ENCODE peak calls at places on chromosomes 6 and 20, in four cellular contexts. I is keratinocyte, O is IMR-90, F is endothelial cell of umbilical vein. U is an unnamed sample.

GRCh38 chr20:24989162-24989561 is 3.4 kb downstream of the APMAP start:
- DNase-seq in F (no peak), I (no peak), O (no peak), U (no peak)

GRCh38 chr6:24882295-24882694 is 53.5 kb downstream of the RIPOR2 start:
- DNase-seq in O (peak; percentile 56), I (no peak), F (no peak), U (no peak)

GRCh38 chr6:68718379-68719073 is 83.4 kb downstream of the ADGRB3 start:
- DNase-seq in O (no peak), I (no peak), F (no peak), U (no peak)

GRCh38 chr20:18705490-18705889 is 108.1 kb upstream of the SCP2D1 start:
- DNase-seq in O (peak; percentile 97), F (no peak), I (no peak), U (no peak)

GRCh38 chr20:42272516-42272915 is 654.3 kb upstream of the CHD6 start:
- DNase-seq in O (no peak), I (no peak), F (no peak), U (peak; percentile 23)

GRCh38 chr6:16511048-16511660 is 250.1 kb downstream of the ATXN1 start:
- DNase-seq in F (peak; percentile 62), I (no peak), O (peak; percentile 48), U (peak; percentile 38)

GRCh38 chr6:126072172-126072571 is 85.8 kb downstream of the TRMT11 start:
- DNase-seq in O (no peak), F (no peak), I (no peak), U (no peak)

GRCh38 chr6:29653452-29654038 is 3.3 kb upstream of the MOG start:
- DNase-seq in O (peak; percentile 80), F (peak; percentile 66), I (no peak), U (peak; percentile 81)

GRCh38 chr20:11891827-11892521 is 25.7 kb upstream of the BTBD3 start:
- DNase-seq in F (peak; percentile 79), I (no peak), O (peak; percentile 62), U (peak; percentile 53)

GRCh38 chr6:161356167-161356844 is 82.4 kb upstream of the AGPAT4 start:
- DNase-seq in I (no peak), F (no peak), O (no peak), U (no peak)
- H3K9me1 ChIP-seq in I (no peaks in the 10 kb centered on the region), F (no peaks in the 10 kb centered on the region), O (no peaks in the 10 kb centered on the region), U (no peaks in the 10 kb centered on the region)

GRCh38 chr6:13725570-13725969 is 13.9 kb upstream of the RANBP9 start:
- DNase-seq in I (peak; percentile 78), F (no peak), O (peak; percentile 12), U (no peak)
- H3K9me1 ChIP-seq in I (peaks cover 3% of the 10 kb centered on the region), F (no peaks in the 10 kb centered on the region), O (no peaks in the 10 kb centered on the region), U (no peaks in the 10 kb centered on the region)

GRCh38 chr20:52433326-52434040 is 241.9 kb upstream of the ZFP64 start:
- DNase-seq in F (no peak), O (no peak), I (no peak), U (no peak)

GRCh38 chr20:52438326-52438963 is 246.9 kb upstream of the ZFP64 start:
- DNase-seq in O (no peak), F (no peak), I (no peak), U (no peak)

GRCh38 chr20:52434453-52434852 is 242.9 kb upstream of the ZFP64 start:
- DNase-seq in F (no peak), O (no peak), I (no peak), U (no peak)

GRCh38 chr20:52432740-52433139 is 241.2 kb upstream of the ZFP64 start:
- DNase-seq in O (no peak), F (no peak), I (no peak), U (no peak)

DNA sequence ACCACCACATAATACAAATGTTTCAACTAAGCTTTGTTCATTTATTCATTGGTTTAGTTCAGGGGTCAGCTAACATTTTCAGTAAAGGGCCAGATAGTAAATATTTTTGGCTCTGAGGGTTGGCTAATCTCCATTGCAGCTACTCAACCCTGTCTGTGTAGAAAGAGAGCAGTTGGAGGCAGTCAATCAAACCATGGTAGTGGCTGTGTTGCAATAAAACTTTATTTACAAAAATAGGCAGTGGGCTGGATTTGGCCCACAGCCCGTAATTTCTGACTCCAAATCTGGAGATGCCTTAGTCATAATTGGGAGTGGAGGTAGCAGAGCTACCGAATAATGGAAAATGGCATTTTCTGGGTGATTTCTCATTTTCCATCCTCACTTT is 242.5 kb upstream of the ZFP64 start:
- DNase-seq in I (no peak), F (no peak), O (no peak), U (no peak)
- H3K9me1 ChIP-seq in I (no peaks in the 10 kb centered on the region), F (no peaks in the 10 kb centered on the region), O (no peaks in the 10 kb centered on the region), U (no peaks in the 10 kb centered on the region)

DNA sequence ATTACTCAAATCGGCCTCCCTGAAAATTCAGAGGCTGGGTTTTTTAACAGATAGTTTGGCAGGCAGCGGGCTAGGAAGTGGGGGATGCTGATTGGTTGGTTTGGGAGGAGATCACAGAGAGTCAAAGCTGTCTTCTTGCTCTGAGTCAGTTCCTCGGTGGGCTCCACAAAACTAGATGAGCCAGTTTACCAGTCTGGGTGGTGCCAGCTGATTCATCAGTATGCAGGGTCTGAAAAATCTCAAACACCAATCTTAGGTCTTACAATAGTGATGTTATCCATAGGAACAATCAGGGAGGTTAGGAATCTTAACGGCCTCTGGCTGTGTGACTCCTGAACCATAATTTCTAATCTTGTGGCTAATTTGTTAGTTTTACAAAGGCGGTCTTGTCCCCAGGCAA is 190.7 kb downstream of the C6orf118 start:
- DNase-seq in O (no peak), F (no peak), I (no peak), U (no peak)
- H3K9me1 ChIP-seq in O (no peaks in the 10 kb centered on the region), F (no peaks in the 10 kb centered on the region), I (no peaks in the 10 kb centered on the region), U (no peaks in the 10 kb centered on the region)

DNA sequence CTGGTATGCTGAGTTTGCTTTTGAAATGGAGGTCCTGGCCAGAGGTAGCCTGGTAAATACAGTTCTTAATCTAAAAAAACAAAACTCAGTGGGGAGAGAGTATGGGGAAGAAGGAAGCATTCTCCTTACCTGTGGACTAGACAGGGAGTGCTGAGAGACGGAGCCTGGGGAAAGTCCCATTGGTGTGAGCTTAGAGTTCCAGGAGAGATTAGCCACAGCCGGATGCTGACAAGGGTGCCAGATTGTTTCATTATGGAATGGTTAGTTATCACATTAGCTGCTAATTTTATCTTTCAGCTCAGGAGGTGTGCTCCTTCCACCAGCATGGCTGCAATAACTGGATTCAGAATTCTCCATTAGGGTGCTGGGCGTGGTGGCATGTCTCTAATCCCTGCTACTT is 75.9 kb downstream of the RREB1 start:
- DNase-seq in I (no peak), O (no peak), F (no peak), U (no peak)
- H3K9me1 ChIP-seq in I (no peaks in the 10 kb centered on the region), O (peaks cover 15% of the 10 kb centered on the region), F (no peaks in the 10 kb centered on the region), U (no peaks in the 10 kb centered on the region)

DNA sequence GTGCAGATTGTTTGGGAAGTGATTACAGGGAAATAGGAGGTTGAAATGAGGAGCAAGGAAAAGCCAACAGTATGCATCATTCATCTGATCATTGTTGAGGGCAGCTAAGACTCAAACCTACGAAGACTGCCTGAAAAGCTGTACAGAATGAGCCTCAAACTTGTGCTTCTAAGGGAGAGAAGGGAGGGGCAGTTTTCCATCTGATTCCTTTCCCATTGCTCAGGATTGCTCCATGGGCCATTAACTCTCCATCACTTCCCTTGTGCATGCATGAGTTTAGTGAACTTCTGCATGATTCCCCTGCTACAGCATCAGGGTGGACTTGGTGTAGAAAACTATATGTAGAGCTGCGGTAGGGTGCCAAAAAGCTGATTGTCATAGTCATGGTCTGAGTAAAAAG is 742.7 kb upstream of the SLC35B3 start:
- DNase-seq in I (no peak), O (no peak), F (no peak), U (no peak)
- H3K9me1 ChIP-seq in I (no peaks in the 10 kb centered on the region), O (no peaks in the 10 kb centered on the region), F (no peaks in the 10 kb centered on the region), U (no peaks in the 10 kb centered on the region)

DNA sequence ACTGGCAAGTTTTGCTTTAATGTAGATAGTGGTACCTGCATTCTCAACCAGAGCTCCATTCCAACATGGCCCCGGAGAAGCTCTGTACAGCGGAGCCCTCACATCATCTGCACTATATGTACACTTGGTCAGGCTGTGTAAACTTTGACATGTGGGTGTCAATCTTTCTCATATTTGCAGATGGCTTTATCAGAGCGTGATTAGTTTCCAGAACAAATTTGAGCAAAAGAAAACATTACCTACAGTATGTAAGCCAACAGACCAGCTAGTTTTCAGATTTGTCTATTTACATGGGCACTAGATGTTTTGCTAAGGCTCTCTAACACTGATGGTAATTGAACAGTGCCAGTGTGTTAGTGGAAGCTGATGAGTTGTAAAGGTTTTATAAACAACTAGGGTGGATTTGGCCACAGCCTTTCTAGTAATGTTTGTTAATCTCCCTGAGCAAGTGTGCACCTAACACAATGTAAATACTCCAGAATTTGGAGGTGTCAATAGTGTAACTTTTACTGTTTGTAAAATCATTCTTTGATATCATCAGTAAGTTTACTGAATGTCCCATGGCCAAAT is 131.8 kb downstream of the FOXA2 start:
- DNase-seq in I (no peak), O (no peak), F (no peak), U (no peak)
- H3K9me1 ChIP-seq in I (no peaks in the 10 kb centered on the region), O (no peaks in the 10 kb centered on the region), F (no peaks in the 10 kb centered on the region), U (no peaks in the 10 kb centered on the region)

GRCh38 chr20:49478754-49479689 is 3.4 kb downstream of the KCNB1 start:
- DNase-seq in O (no peak), F (no peak), I (no peak), U (no peak)

GRCh38 chr20:49478266-49478665 is 4.2 kb downstream of the KCNB1 start:
- DNase-seq in O (no peak), F (no peak), I (no peak), U (no peak)

GRCh38 chr20:49477200-49477599 is 5.3 kb downstream of the KCNB1 start:
- DNase-seq in O (no peak), I (no peak), F (no peak), U (peak; percentile 16)

GRCh38 chr20:49475979-49476378 is 6.5 kb downstream of the KCNB1 start:
- DNase-seq in O (no peak), F (no peak), I (no peak), U (no peak)

GRCh38 chr20:49475292-49475691 is 7.2 kb downstream of the KCNB1 start:
- DNase-seq in I (no peak), F (no peak), O (no peak), U (no peak)
- H3K9me1 ChIP-seq in I (no peaks in the 10 kb centered on the region), F (no peaks in the 10 kb centered on the region), O (peaks cover 3% of the 10 kb centered on the region), U (no peaks in the 10 kb centered on the region)

DNA sequence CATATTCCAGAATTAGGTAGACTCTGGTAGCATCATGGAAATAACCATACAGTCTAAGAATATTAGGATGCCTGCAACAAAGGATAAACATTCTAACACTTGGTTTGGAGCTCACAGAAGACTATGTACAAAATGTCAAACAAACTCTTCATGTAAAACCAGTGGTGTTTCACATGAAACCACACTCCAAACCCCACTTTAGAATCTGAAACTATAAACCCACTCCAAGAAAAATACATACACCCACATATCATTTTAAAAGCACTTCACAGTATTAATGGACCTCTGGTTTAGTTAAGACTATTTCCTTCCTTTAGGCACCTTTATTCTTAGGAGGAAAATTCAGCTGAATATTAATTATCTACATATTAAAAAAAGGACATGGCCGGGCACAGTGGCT is 10.5 kb downstream of the AURKA start:
- DNase-seq in I (no peak), F (no peak), O (no peak), U (no peak)
- H3K9me1 ChIP-seq in I (no peaks in the 10 kb centered on the region), F (no peaks in the 10 kb centered on the region), O (peaks cover 8% of the 10 kb centered on the region), U (no peaks in the 10 kb centered on the region)

GRCh38 chr6:120764312-120764711 is 570.0 kb downstream of the TBC1D32 start:
- DNase-seq in F (no peak), I (no peak), O (no peak), U (no peak)

GRCh38 chr6:120759570-120759969 is 574.7 kb downstream of the TBC1D32 start:
- DNase-seq in F (no peak), O (no peak), I (no peak), U (no peak)
- H3K9me1 ChIP-seq in F (no peaks in the 10 kb centered on the region), O (no peaks in the 10 kb centered on the region), I (no peaks in the 10 kb centered on the region), U (no peaks in the 10 kb centered on the region)